ENCODE peak calls at places on chromosomes 6 and 20, in seven cellular contexts. E is NCI-H510A; H is activated T-cell treated with anti-CD3 and anti-CD28 coated beads for 1 hour; V is effector memory CD4-positive, alpha-beta T cell; N is hypothalamus; P is Calu3; M is PC-3. O is an unnamed sample.

GRCh38 chr20:50415516-50416268 is 94.5 kb upstream of the PTPN1 start:
- DNase-seq in E (no peak), M (peak; percentile 95), H (no peak), V (no peak), N (peak; percentile 97), P (peak; percentile 99), O (peak; percentile 93)

GRCh38 chr6:116467096-116467495 is 5.9 kb downstream of the CALHM6 start:
- DNase-seq in N (no peak), H (no peak), V (no peak), E (no peak), P (no peak), M (no peak), O (no peak)

GRCh38 chr6:139742671-139743070 is 368.2 kb upstream of the CITED2 start:
- DNase-seq in H (no peak), N (no peak), M (no peak), P (no peak), V (no peak), E (no peak), O (peak; percentile 2)

GRCh38 chr6:105804000-105804399 is 282.1 kb upstream of the PRDM1 start:
- DNase-seq in H (no peak), M (no peak), N (no peak), V (no peak), P (no peak), E (no peak), O (no peak)

GRCh38 chr6:21612067-21612745 is 18.7 kb downstream of the SOX4 start:
- DNase-seq in N (no peak), V (no peak), P (no peak), M (no peak), H (no peak), E (no peak), O (no peak)

GRCh38 chr6:18242062-18242851 is 22.1 kb downstream of the DEK start:
- DNase-seq in N (no peak), M (peak; percentile 88), V (no peak), E (no peak), P (no peak), H (no peak), O (peak; percentile 18)

GRCh38 chr6:90021701-90022100 is 127.4 kb downstream of the GJA10 start:
- DNase-seq in P (no peak), E (no peak), V (no peak), N (no peak), H (no peak), M (no peak), O (peak; percentile 50)

GRCh38 chr20:54566224-54566750 is 90.9 kb downstream of the DOK5 start:
- DNase-seq in E (no peak), H (no peak), M (no peak), P (no peak), N (no peak), V (no peak), O (no peak)

GRCh38 chr6:110255356-110255755 is 75.1 kb downstream of the CDC40 start:
- DNase-seq in V (no peak), E (no peak), H (no peak), N (no peak), P (peak; percentile 21), M (peak; percentile 26), O (no peak)

GRCh38 chr6:43817192-43817591 is 47.2 kb downstream of the VEGFA start:
- DNase-seq in N (no peak), P (peak; percentile 79), V (no peak), H (no peak), E (no peak), M (peak; percentile 55), O (peak; percentile 61)

GRCh38 chr6:56803594-56803993 is 151.3 kb upstream of the BEND6 start:
- DNase-seq in P (no peak), M (no peak), E (no peak), V (no peak), H (no peak), N (no peak), O (no peak)

GRCh38 chr6:158737710-158738615 is 81.2 kb downstream of the EZR start:
- DNase-seq in H (no peak), E (no peak), V (no peak), P (no peak), M (peak; percentile 81), N (no peak), O (peak; percentile 10)

GRCh38 chr6:69584913-69585729 is 211.7 kb downstream of the LMBRD1 start:
- DNase-seq in N (no peak), E (no peak), P (no peak), M (no peak), H (no peak), V (no peak), O (no peak)

GRCh38 chr6:143536866-143537691 is 25.6 kb upstream of the FUCA2 start:
- DNase-seq in P (peak; percentile 60), H (peak; percentile 43), M (peak; percentile 56), N (peak; percentile 27), V (peak; percentile 51), E (no peak), O (peak; percentile 77)

GRCh38 chr6:135993321-135993720 is 141.8 kb downstream of the PDE7B start:
- DNase-seq in P (no peak), V (no peak), E (no peak), H (no peak), M (no peak), N (no peak), O (no peak)

GRCh38 chr6:107833136-107833535 is 9.0 kb upstream of the SCML4 start:
- DNase-seq in E (no peak), P (no peak), N (no peak), M (no peak), H (no peak), V (no peak), O (no peak)

GRCh38 chr20:54014301-54014914 is 56.0 kb downstream of the BCAS1 start:
- DNase-seq in N (no peak), M (no peak), V (no peak), E (no peak), P (no peak), H (no peak), O (no peak)

GRCh38 chr6:157830354-157831017 is 7.4 kb downstream of the SNX9 start:
- DNase-seq in M (no peak), N (no peak), E (no peak), H (no peak), V (no peak), P (no peak), O (no peak)

GRCh38 chr6:49409951-49410542 is 53.0 kb downstream of the MMUT start:
- DNase-seq in E (peak; percentile 18), N (peak; percentile 27), H (peak; percentile 51), M (peak; percentile 91), P (peak; percentile 80), V (peak; percentile 33), O (peak; percentile 86)

GRCh38 chr20:45341939-45342862 is 6.0 kb downstream of the SDC4 start:
- DNase-seq in M (peak; percentile 72), V (no peak), E (peak; percentile 76), N (peak; percentile 33), H (no peak), P (peak; percentile 80), O (peak; percentile 65)

GRCh38 chr6:37006793-37007339 is 1.4 kb downstream of the FGD2 start:
- DNase-seq in P (no peak), M (no peak), N (no peak), E (no peak), H (no peak), V (no peak), O (no peak)

GRCh38 chr6:130843575-130844320 is 16.5 kb downstream of the SMLR1 start:
- DNase-seq in M (peak; percentile 53), P (no peak), E (no peak), V (no peak), N (no peak), H (no peak), O (peak; percentile 57)

GRCh38 chr6:134624781-134625180 is 306.9 kb upstream of the SGK1 start:
- DNase-seq in M (no peak), H (no peak), V (no peak), P (no peak), N (no peak), E (no peak), O (no peak)

GRCh38 chr6:13216236-13216933 is 112.0 kb downstream of the TBC1D7 start:
- DNase-seq in V (no peak), H (no peak), E (no peak), P (no peak), N (no peak), M (no peak), O (no peak)

GRCh38 chr6:154740658-154741057 is 7.4 kb downstream of the SCAF8 start:
- DNase-seq in H (no peak), M (no peak), E (no peak), V (no peak), N (no peak), P (no peak), O (no peak)

GRCh38 chr20:44358776-44359175 is 3.3 kb downstream of the HNF4A start:
- DNase-seq in P (no peak), M (no peak), V (no peak), E (no peak), N (no peak), H (no peak), O (no peak)

GRCh38 chr6:151482290-151482689 is 11.5 kb upstream of the CCDC170 start:
- DNase-seq in N (no peak), M (no peak), H (no peak), V (no peak), P (no peak), E (no peak), O (no peak)

GRCh38 chr20:39029324-39029820 is 67.2 kb downstream of the DHX35 start:
- DNase-seq in M (no peak), H (no peak), E (no peak), N (no peak), P (no peak), V (no peak), O (no peak)

GRCh38 chr6:122845916-122846632 is 57.0 kb downstream of the SMPDL3A start:
- DNase-seq in N (no peak), H (no peak), V (no peak), M (no peak), P (no peak), E (no peak), O (peak; percentile 3)

GRCh38 chr6:136696238-136696637 is 96.0 kb downstream of the MAP3K5 start:
- DNase-seq in E (no peak), H (no peak), M (no peak), V (no peak), N (no peak), P (no peak), O (no peak)

GRCh38 chr6:5923840-5924239 is 82.9 kb downstream of the NRN1 start:
- DNase-seq in P (no peak), V (no peak), H (no peak), E (no peak), N (no peak), M (no peak), O (no peak)

GRCh38 chr6:35737413-35738211 is 780 bp downstream of the ARMC12 start:
- DNase-seq in V (no peak), M (peak; percentile 87), P (peak; percentile 27), E (peak; percentile 58), H (no peak), N (no peak), O (peak; percentile 86)

GRCh38 chr6:37376078-37376743 is 22.4 kb downstream of the RNF8 start:
- DNase-seq in P (no peak), E (no peak), V (no peak), M (no peak), H (no peak), N (no peak), O (no peak)

GRCh38 chr20:10322073-10323012 is 103.7 kb downstream of the SNAP25 start:
- DNase-seq in M (peak; percentile 32), N (no peak), E (no peak), H (no peak), P (no peak), V (no peak), O (no peak)

GRCh38 chr6:125667326-125667725 is 82.1 kb upstream of the HEY2 start:
- DNase-seq in P (no peak), N (no peak), H (no peak), E (no peak), V (no peak), M (no peak), O (no peak)

GRCh38 chr6:31573239-31574105 is 1.4 kb downstream of the LTA start:
- DNase-seq in N (no peak), M (no peak), V (no peak), H (no peak), P (no peak), E (no peak), O (no peak)

GRCh38 chr20:45823949-45824835 is 2.9 kb downstream of the TNNC2 start:
- DNase-seq in P (peak; percentile 62), M (peak; percentile 27), N (no peak), H (peak; percentile 27), E (peak; percentile 32), V (peak; percentile 41), O (peak; percentile 94)

GRCh38 chr6:53994201-53994600 is 117.0 kb upstream of the MLIP start:
- DNase-seq in N (no peak), V (no peak), M (no peak), P (no peak), H (no peak), E (no peak), O (no peak)